ENCODE peak calls at places on chromosomes 16 and 17, in nine cellular contexts. C is NCI-H774; F is nephron progenitor cell; H is ascending aorta; G is activated naive CD4-positive, alpha-beta T cell; T is endothelial cell of umbilical vein; W is GM13976; D is AG20443; P is RWPE1. Z is an unnamed sample.

GRCh38 chr16:75486014-75486404 is 9.2 kb downstream of the CHST6 start:
- DNase-seq in H (no peak), G (no peak), T (no peak), F (no peak), W (peak; percentile 7), C (no peak), P (peak; percentile 93), D (no peak), Z (no peak)

GRCh38 chr17:8552582-8553320 is 77.8 kb downstream of the MYH10 start:
- DNase-seq in P (peak; percentile 62), D (no peak), C (no peak), G (no peak), H (no peak), W (no peak), T (no peak), F (no peak), Z (no peak)

GRCh38 chr17:56812971-56813388 is 20.7 kb downstream of the C17orf67 start:
- DNase-seq in T (no peak), P (no peak), D (no peak), G (no peak), F (no peak), H (no peak), W (no peak), C (no peak), Z (no peak)

GRCh38 chr16:83705856-83706255 is 101.9 kb upstream of the HSBP1 start:
- DNase-seq in H (no peak), G (no peak), D (peak; percentile 52), F (no peak), C (no peak), W (no peak), P (no peak), T (no peak), Z (no peak)

GRCh38 chr17:75507712-75508111 is 7.6 kb downstream of the CASKIN2 start:
- DNase-seq in W (no peak), H (no peak), D (no peak), G (no peak), T (no peak), P (no peak), F (no peak), C (no peak), Z (peak; percentile 88)

GRCh38 chr16:29710227-29711219 is 31.5 kb downstream of the QPRT start:
- DNase-seq in P (peak; percentile 62), H (no peak), F (peak; percentile 11), C (no peak), D (peak; percentile 79), T (peak; percentile 60), G (no peak), W (peak; percentile 75), Z (peak; percentile 16)

GRCh38 chr17:77323413-77324171 is 182.8 kb downstream of the SEC14L1 start:
- DNase-seq in W (peak; percentile 64), F (peak; percentile 40), T (no peak), C (no peak), P (no peak), H (no peak), G (no peak), D (peak; percentile 35), Z (no peak)

GRCh38 chr16:51137097-51137496 is 14.0 kb downstream of the SALL1 start:
- DNase-seq in G (no peak), T (no peak), C (no peak), F (no peak), P (no peak), D (no peak), H (no peak), W (no peak), Z (peak; percentile 19)

GRCh38 chr16:31696968-31697743 is 169.5 kb downstream of the AHSP start:
- DNase-seq in P (peak; percentile 52), H (no peak), F (no peak), C (peak; percentile 50), G (no peak), D (peak; percentile 61), W (no peak), T (peak; percentile 46), Z (no peak)

GRCh38 chr17:50355701-50356341 is 9.9 kb downstream of the XYLT2 start:
- DNase-seq in P (no peak), G (no peak), W (no peak), F (no peak), C (no peak), D (no peak), H (no peak), T (no peak), Z (no peak)

GRCh38 chr17:42017866-42018200 is 594 bp upstream of the DNAJC7 start:
- DNase-seq in D (no peak), H (no peak), W (peak; percentile 51), F (peak; percentile 35), G (no peak), P (peak; percentile 72), C (no peak), T (no peak), Z (no peak)

GRCh38 chr17:7404737-7405412 is 978 bp upstream of the TMEM256 start:
- DNase-seq in D (peak; percentile 89), W (no peak), H (peak; percentile 86), P (no peak), F (peak; percentile 75), T (peak; percentile 41), C (peak; percentile 60), G (peak; percentile 81), Z (no peak)